ENCODE peak calls at places on chromosomes 11 and 22, in nine cellular contexts. Q is fibroblast of lung; O is keratinocyte; I is naive thymus-derived CD4-positive, alpha-beta T cell; L is CD8-positive, alpha-beta T cell; M is brain microvascular endothelial cell; J is esophagus squamous epithelium; Y is IMR-90; S is right atrium auricular region. D is an unnamed sample.

GRCh38 chr11:50178732-50179131 is 146.1 kb downstream of the OR4C45 start:
- DNase-seq in Q (no peak), O (no peak), I (no peak), L (no peak), M (no peak), J (no peak), Y (no peak), S (no peak), D (no peak)

GRCh38 chr22:36563898-36564297 is 34.9 kb upstream of the EIF3D start:
- DNase-seq in Q (no peak), O (no peak), I (no peak), L (no peak), M (no peak), J (no peak), Y (no peak), S (no peak), D (no peak)

GRCh38 chr11:111561801-111562325 is 21.3 kb downstream of the LAYN start:
- DNase-seq in Q (peak; percentile 90), O (no peak), I (no peak), L (no peak), M (peak; percentile 56), J (no peak), Y (peak; percentile 86), S (no peak), D (no peak)

GRCh38 chr11:33910960-33911339 is 19.1 kb upstream of the LMO2 start:
- DNase-seq in Q (no peak), O (no peak), I (no peak), L (no peak), M (no peak), J (no peak), Y (no peak), S (no peak), D (no peak)

GRCh38 chr11:111120221-111120620 is 125.3 kb upstream of the POU2AF2 start:
- DNase-seq in Q (no peak), O (no peak), I (no peak), L (no peak), M (no peak), J (no peak), Y (no peak), S (no peak), D (no peak)

GRCh38 chr11:1283091-1283511 is 26.3 kb downstream of the TOLLIP start:
- DNase-seq in Q (no peak), O (no peak), I (no peak), L (no peak), M (no peak), J (no peak), Y (no peak), S (no peak), D (no peak)

GRCh38 chr11:44621784-44622183 is 56.3 kb downstream of the CD82 start:
- DNase-seq in Q (no peak), O (no peak), I (no peak), L (peak; percentile 9), M (no peak), J (no peak), Y (no peak), S (no peak), D (no peak)

GRCh38 chr11:66856496-66857233 is at the start of gene LRFN4:
- DNase-seq in Q (peak; percentile 51), O (no peak), I (no peak), L (peak; percentile 62), M (no peak), J (peak; percentile 55), Y (no peak), S (no peak), D (no peak)

DNA sequence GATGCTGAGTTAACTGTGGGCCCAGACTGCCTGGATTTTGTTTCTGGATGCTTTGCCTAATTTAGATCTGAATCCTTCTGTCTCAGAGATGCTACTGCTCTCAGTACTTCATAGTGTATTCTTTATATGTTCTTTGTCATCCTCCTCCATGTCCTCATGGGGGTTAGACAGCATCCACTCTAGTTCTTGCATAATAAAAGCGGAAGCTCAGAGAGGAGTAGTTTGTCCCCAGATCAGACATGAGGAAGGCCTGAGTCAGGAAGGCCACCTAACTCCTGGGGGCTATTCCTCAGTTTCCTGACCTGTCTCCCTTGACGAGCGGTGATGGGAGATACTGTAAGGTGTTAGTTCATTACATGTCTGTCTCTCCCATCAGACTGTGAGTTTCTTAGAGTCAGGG is 90.2 kb downstream of the SCN3B start:
- DNase-seq in Q (no peak), O (no peak), I (no peak), L (no peak), M (no peak), J (no peak), Y (no peak), S (no peak), D (no peak)
- H3K27ac ChIP-seq in Q (no peak overlapping the region), O (no peak overlapping the region), I (no peak overlapping the region), L (no peak overlapping the region), M (no peak overlapping the region), J (no peak overlapping the region), Y (no peak overlapping the region), S (no peak overlapping the region), D (no peak overlapping the region)

GRCh38 chr11:91792779-91793262 is 431.8 kb upstream of the FAT3 start:
- DNase-seq in Q (no peak), O (no peak), I (no peak), L (no peak), M (no peak), J (no peak), Y (no peak), S (no peak), D (no peak)

GRCh38 chr11:91796999-91797398 is 427.6 kb upstream of the FAT3 start:
- DNase-seq in Q (peak; percentile 38), O (no peak), I (no peak), L (no peak), M (no peak), J (no peak), Y (no peak), S (no peak), D (no peak)

GRCh38 chr11:91794146-91794545 is 430.5 kb upstream of the FAT3 start:
- DNase-seq in Q (no peak), O (no peak), I (no peak), L (no peak), M (no peak), J (no peak), Y (no peak), S (no peak), D (no peak)

GRCh38 chr11:91798240-91798639 is 426.4 kb upstream of the FAT3 start:
- DNase-seq in Q (no peak), O (no peak), I (no peak), L (no peak), M (no peak), J (no peak), Y (no peak), S (no peak), D (no peak)

DNA sequence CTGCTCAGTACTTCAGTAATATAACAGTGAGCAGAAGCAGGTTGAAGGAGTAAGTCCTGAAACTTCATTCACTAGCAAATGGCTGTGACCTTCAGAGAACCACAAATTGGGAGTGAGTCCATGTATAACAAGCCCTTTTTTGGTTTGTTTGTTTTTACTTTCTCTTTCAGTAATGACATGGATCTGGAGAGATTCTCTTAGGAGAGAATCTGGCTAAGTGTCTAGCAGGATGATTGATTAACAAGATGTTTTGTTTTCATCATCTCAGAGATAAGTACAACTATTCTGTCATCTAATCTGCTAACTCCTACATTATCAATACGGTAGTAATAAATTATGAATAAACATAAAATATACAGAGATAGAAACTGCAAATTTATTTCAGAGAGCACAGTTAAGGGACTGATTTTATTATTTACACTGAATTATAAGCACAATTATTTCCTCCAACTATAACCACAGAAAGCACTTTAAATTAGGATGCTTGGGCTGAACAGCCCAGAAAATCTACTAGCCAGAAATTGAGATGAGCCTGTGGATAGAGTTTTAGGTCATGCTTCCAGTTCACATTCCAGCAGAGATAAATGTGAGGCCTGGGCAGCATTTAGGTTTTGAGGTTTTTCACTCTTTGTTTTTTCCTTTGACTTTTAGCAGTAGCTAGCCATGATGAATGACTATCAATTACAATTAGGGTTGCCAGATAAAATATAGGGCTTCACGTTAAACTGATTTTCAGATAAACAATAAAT is 429.3 kb upstream of the FAT3 start:
- DNase-seq in Q (peak; percentile 68), O (no peak), I (no peak), L (no peak), M (no peak), J (no peak), Y (no peak), S (no peak), D (no peak)
- H3K27ac ChIP-seq in Q (no peak overlapping the region), O (no peak overlapping the region), I (no peak overlapping the region), L (no peak overlapping the region), M (no peak overlapping the region), J (no peak overlapping the region), Y (no peak overlapping the region), S (no peak overlapping the region), D (no peak overlapping the region)

GRCh38 chr11:73929388-73929787 is 21.4 kb upstream of the DNAJB13 start:
- DNase-seq in Q (no peak), O (no peak), I (no peak), L (no peak), M (no peak), J (no peak), Y (no peak), S (no peak), D (no peak)

GRCh38 chr11:73931951-73932350 is 18.9 kb upstream of the DNAJB13 start:
- DNase-seq in Q (no peak), O (no peak), I (no peak), L (no peak), M (no peak), J (no peak), Y (no peak), S (no peak), D (no peak)

DNA sequence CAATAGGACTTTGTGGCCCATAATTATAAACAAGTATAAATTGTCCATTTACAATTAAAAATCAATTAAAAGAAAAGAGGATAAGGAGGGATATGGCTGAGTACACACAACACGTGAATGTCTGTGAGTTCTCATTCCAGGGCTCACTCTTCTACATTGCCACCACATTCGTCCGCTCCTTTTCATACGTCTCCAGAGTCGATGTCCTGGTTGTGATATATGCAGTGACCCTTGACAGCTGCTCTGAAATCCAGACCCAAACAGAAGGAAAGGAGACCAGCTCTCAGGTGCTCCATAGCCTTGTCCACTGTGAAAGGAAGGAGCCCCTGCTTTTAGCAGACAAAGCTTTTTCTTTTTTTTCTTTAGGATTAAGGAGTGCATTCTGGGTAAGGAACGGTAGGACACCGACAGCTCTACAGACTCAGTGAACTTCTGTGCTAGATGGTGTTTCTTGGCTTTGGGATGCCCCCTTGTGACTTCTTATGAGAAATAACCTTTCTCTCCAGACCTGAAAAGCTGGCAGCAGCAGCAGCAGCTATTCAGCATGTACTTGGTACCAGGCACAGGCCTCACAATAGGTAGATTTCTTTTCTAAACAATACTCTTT is 19.7 kb upstream of the DNAJB13 start:
- DNase-seq in Q (peak; percentile 77), O (no peak), I (no peak), L (no peak), M (peak; percentile 80), J (no peak), Y (peak; percentile 84), S (no peak), D (peak; percentile 20)
- H3K27ac ChIP-seq in Q (no peak overlapping the region), O (no peak overlapping the region), I (no peak overlapping the region), L (no peak overlapping the region), M (no peak overlapping the region), J (no peak overlapping the region), Y (no peak overlapping the region), S (no peak overlapping the region), D (no peak overlapping the region)

DNA sequence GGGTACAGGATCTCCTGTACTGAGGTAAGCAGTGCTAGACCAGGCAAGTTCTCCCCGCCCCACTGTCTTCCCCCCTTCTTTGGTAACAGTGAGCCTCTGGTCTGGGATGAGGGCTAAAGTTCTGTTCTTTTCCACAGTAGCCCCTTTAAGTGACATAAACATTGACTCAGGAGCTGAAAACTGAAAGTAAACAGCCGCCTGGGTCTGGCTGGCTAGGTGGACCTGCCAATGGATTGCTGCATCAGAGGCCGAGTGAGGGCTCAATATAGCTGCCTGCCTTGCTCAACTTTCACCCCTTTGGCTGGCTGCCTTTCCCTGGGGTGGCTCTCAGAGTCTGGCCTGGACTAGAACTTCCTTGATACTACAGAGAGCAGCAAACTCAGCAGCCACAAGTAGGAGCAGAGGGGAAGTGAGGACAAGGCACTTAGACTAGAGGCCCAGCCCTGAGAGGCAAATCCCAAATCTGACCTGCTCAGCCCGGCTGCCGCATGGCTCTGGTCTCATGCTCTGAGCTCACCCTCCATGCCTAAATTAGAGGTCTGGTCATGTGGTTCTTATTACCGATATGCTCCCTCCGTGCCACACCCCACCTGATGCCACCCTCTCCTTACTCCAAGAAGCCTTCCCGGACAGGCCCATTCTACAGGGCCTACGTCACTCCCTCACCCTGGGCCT is 9.6 kb upstream of the UCP3 start:
- DNase-seq in Q (peak; percentile 56), O (no peak), I (no peak), L (no peak), M (peak; percentile 41), J (no peak), Y (peak; percentile 87), S (peak; percentile 98), D (no peak)
- H3K27ac ChIP-seq in Q (peak overlapping the region; percentile 37), O (no peak overlapping the region), I (no peak overlapping the region), L (no peak overlapping the region), M (no peak overlapping the region), J (peak overlapping the region; percentile 86), Y (peak overlapping the region; percentile 33), S (peak overlapping the region; percentile 91), D (peak overlapping the region; percentile 5)